ENCODE peak calls at places on chromosome 6, in nine cellular contexts. Y is sciatic nerve, V is NCI-H146, R is PC-9, T is ACHN, B is tibial nerve, D is astrocyte, Q is caudate nucleus, A is NCI-H524. I is an unnamed sample.

GRCh38 chr6:19988555-19988954 is 151.4 kb downstream of the ID4 start:
- DNase-seq in Y (no peak), V (no peak), R (no peak), T (peak; percentile 25), B (no peak), D (peak; percentile 21), Q (no peak), A (no peak), I (no peak)

GRCh38 chr6:158185729-158186456 is 17.7 kb downstream of the GTF2H5 start:
- DNase-seq in Y (no peak), V (no peak), R (no peak), T (no peak), B (no peak), D (peak; percentile 88), Q (no peak), A (no peak), I (no peak)

GRCh38 chr6:168016176-168016620 is 18.7 kb downstream of the KIF25 start:
- DNase-seq in Y (peak; percentile 48), V (no peak), R (no peak), T (no peak), B (no peak), D (no peak), Q (no peak), A (no peak), I (no peak)

GRCh38 chr6:131400054-131400781 is 172.8 kb upstream of the ARG1 start:
- DNase-seq in Y (no peak), V (peak; percentile 61), R (peak; percentile 56), T (no peak), B (no peak), D (peak; percentile 93), Q (no peak), A (no peak), I (no peak)

GRCh38 chr6:54533567-54533966 is 225.3 kb downstream of the TINAG start:
- DNase-seq in Y (no peak), V (no peak), R (no peak), T (no peak), B (no peak), D (no peak), Q (no peak), A (no peak), I (no peak)

GRCh38 chr6:31485063-31485462 is 12.9 kb upstream of the MICB start:
- DNase-seq in Y (no peak), V (no peak), R (no peak), T (no peak), B (no peak), D (no peak), Q (no peak), A (no peak), I (no peak)

GRCh38 chr6:100160913-100161312 is 166.9 kb upstream of the MCHR2 start:
- DNase-seq in Y (no peak), V (peak; percentile 38), R (no peak), T (no peak), B (no peak), D (no peak), Q (no peak), A (peak; percentile 79), I (no peak)

GRCh38 chr6:39558079-39558478 is 167.1 kb downstream of the KIF6 start:
- DNase-seq in Y (no peak), V (no peak), R (no peak), T (no peak), B (no peak), D (no peak), Q (no peak), A (no peak), I (no peak)

GRCh38 chr6:109082178-109082577 is 12.5 kb downstream of the SESN1 start:
- DNase-seq in Y (no peak), V (no peak), R (no peak), T (no peak), B (no peak), D (no peak), Q (no peak), A (no peak), I (no peak)

GRCh38 chr6:154510144-154510905 is at the start of gene CNKSR3:
- DNase-seq in Y (peak; percentile 92), V (peak; percentile 100), R (peak; percentile 71), T (peak; percentile 89), B (peak; percentile 73), D (peak; percentile 86), Q (peak; percentile 67), A (peak; percentile 87), I (peak; percentile 83)

GRCh38 chr6:92110390-92110789 is 1309.0 kb downstream of the EPHA7 start:
- DNase-seq in Y (no peak), V (peak; percentile 69), R (no peak), T (peak; percentile 18), B (no peak), D (peak; percentile 4), Q (no peak), A (peak; percentile 62), I (no peak)

GRCh38 chr6:345747-346388 is 45.7 kb upstream of the IRF4 start:
- DNase-seq in Y (no peak), V (no peak), R (no peak), T (no peak), B (no peak), D (peak; percentile 64), Q (no peak), A (no peak), I (no peak)

GRCh38 chr6:95576621-95577316 is 566 bp upstream of the MANEA start:
- DNase-seq in Y (no peak), V (peak; percentile 13), R (no peak), T (peak; percentile 37), B (no peak), D (peak; percentile 20), Q (no peak), A (no peak), I (no peak)

GRCh38 chr6:144546807-144547206 is 261.7 kb downstream of the UTRN start:
- DNase-seq in Y (no peak), V (no peak), R (no peak), T (no peak), B (no peak), D (no peak), Q (no peak), A (no peak), I (no peak)

GRCh38 chr6:125307964-125308615 is 6.3 kb upstream of the HDDC2 start:
- DNase-seq in Y (no peak), V (no peak), R (no peak), T (no peak), B (no peak), D (no peak), Q (no peak), A (no peak), I (no peak)

GRCh38 chr6:127342946-127343752 is at the start of gene ECHDC1:
- DNase-seq in Y (peak; percentile 69), V (peak; percentile 93), R (peak; percentile 55), T (peak; percentile 79), B (peak; percentile 42), D (peak; percentile 59), Q (peak; percentile 60), A (peak; percentile 91), I (peak; percentile 72)

GRCh38 chr6:41426438-41426851 is 91.0 kb downstream of the NCR2 start:
- DNase-seq in Y (no peak), V (peak; percentile 20), R (no peak), T (no peak), B (peak; percentile 29), D (no peak), Q (no peak), A (no peak), I (no peak)

GRCh38 chr6:137043710-137044365 is 927 bp downstream of the IL20RA start:
- DNase-seq in Y (peak; percentile 55), V (peak; percentile 72), R (peak; percentile 57), T (peak; percentile 30), B (peak; percentile 17), D (peak; percentile 37), Q (no peak), A (peak; percentile 8), I (peak; percentile 16)

GRCh38 chr6:142943746-142944125 is 1.2 kb downstream of the HIVEP2 start:
- DNase-seq in Y (no peak), V (no peak), R (no peak), T (peak; percentile 11), B (peak; percentile 20), D (peak; percentile 27), Q (no peak), A (no peak), I (no peak)

GRCh38 chr6:88361298-88361697 is 195.2 kb upstream of the CNR1 start:
- DNase-seq in Y (no peak), V (no peak), R (no peak), T (no peak), B (no peak), D (peak; percentile 42), Q (no peak), A (no peak), I (no peak)

GRCh38 chr6:44514576-44515193 is 127.2 kb downstream of the CDC5L start:
- DNase-seq in Y (no peak), V (no peak), R (no peak), T (no peak), B (no peak), D (no peak), Q (no peak), A (no peak), I (no peak)

GRCh38 chr6:159973951-159974350 is 5.1 kb downstream of the IGF2R start:
- DNase-seq in Y (no peak), V (no peak), R (peak; percentile 63), T (peak; percentile 24), B (no peak), D (peak; percentile 69), Q (no peak), A (peak; percentile 75), I (no peak)

GRCh38 chr6:26516481-26517427 is 16.7 kb downstream of the BTN1A1 start:
- DNase-seq in Y (no peak), V (no peak), R (no peak), T (no peak), B (no peak), D (no peak), Q (no peak), A (peak; percentile 47), I (peak; percentile 87)

GRCh38 chr6:88871498-88871897 is 91.9 kb downstream of the RNGTT start:
- DNase-seq in Y (no peak), V (no peak), R (no peak), T (no peak), B (no peak), D (no peak), Q (no peak), A (peak; percentile 69), I (peak; percentile 53)

GRCh38 chr6:157602521-157603288 is 220.3 kb upstream of the SNX9 start:
- DNase-seq in Y (no peak), V (no peak), R (no peak), T (no peak), B (no peak), D (no peak), Q (no peak), A (no peak), I (no peak)

GRCh38 chr6:30990422-30991086 is 7.0 kb downstream of the MUC21 start:
- DNase-seq in Y (no peak), V (no peak), R (no peak), T (no peak), B (no peak), D (no peak), Q (no peak), A (no peak), I (no peak)

GRCh38 chr6:166988674-166989201 is 10.5 kb upstream of the CEP43 start:
- DNase-seq in Y (no peak), V (no peak), R (no peak), T (no peak), B (no peak), D (peak; percentile 26), Q (no peak), A (no peak), I (no peak)

GRCh38 chr6:63449714-63450113 is 122.6 kb upstream of the LOC128125822 start:
- DNase-seq in Y (no peak), V (no peak), R (no peak), T (no peak), B (no peak), D (no peak), Q (no peak), A (no peak), I (no peak)

GRCh38 chr6:132604635-132605150 is 15.2 kb upstream of the TAAR5 start:
- DNase-seq in Y (no peak), V (no peak), R (no peak), T (no peak), B (no peak), D (no peak), Q (no peak), A (peak; percentile 24), I (no peak)

GRCh38 chr6:107697682-107698081 is 126.4 kb downstream of the SCML4 start:
- DNase-seq in Y (no peak), V (no peak), R (no peak), T (no peak), B (no peak), D (peak; percentile 33), Q (no peak), A (no peak), I (no peak)